ENCODE peak calls at places on chromosomes 11 and 22, in five cellular contexts. P, S, T, C and N are unnamed samples.

GRCh38 chr11:127274328-127274676 is 273.7 kb upstream of the KIRREL3 start:
- DNase-seq in P (no peak), S (no peak), T (no peak), C (no peak), N (no peak)

GRCh38 chr11:131681875-131682274 is 311.5 kb downstream of the NTM start:
- DNase-seq in P (no peak), S (no peak), T (no peak), C (no peak), N (no peak)

GRCh38 chr11:46382644-46383403 is 1.4 kb downstream of the MDK start:
- DNase-seq in P (no peak), S (peak), T (peak), C (peak), N (no peak)

GRCh38 chr11:108551653-108552462 is 41.7 kb downstream of the EXPH5 start:
- DNase-seq in P (no peak), S (no peak), T (peak), C (no peak), N (no peak)

GRCh38 chr11:78223320-78223954 is 34.7 kb downstream of the USP35 start:
- DNase-seq in P (no peak), S (no peak), T (no peak), C (no peak), N (no peak)

GRCh38 chr11:19437760-19438159 is 197.0 kb upstream of the E2F8 start:
- DNase-seq in P (peak), S (no peak), T (no peak), C (no peak), N (no peak)

GRCh38 chr11:41328324-41328723 is 131.1 kb downstream of the LRRC4C start:
- DNase-seq in P (no peak), S (no peak), T (no peak), C (no peak), N (no peak)

GRCh38 chr22:29380032-29380781 is 8.2 kb downstream of the AP1B1 start:
- DNase-seq in P (no peak), S (no peak), T (no peak), C (no peak), N (no peak)

GRCh38 chr11:133362156-133362555 is 170.1 kb downstream of the OPCML start:
- DNase-seq in P (no peak), S (no peak), T (no peak), C (no peak), N (no peak)

GRCh38 chr11:12281571-12282478 is 95.5 kb upstream of the PARVA start:
- DNase-seq in P (peak), S (peak), T (peak), C (peak), N (peak)

GRCh38 chr22:25881353-25881752 is 139.4 kb downstream of the MYO18B start:
- DNase-seq in P (no peak), S (no peak), T (no peak), C (no peak), N (no peak)

GRCh38 chr11:20949585-20949984 is 280.2 kb downstream of the NELL1 start:
- DNase-seq in P (no peak), S (no peak), T (no peak), C (no peak), N (no peak)

GRCh38 chr11:66848671-66849500 is 5.6 kb downstream of the RCE1 start:
- DNase-seq in P (no peak), S (no peak), T (no peak), C (no peak), N (no peak)

GRCh38 chr22:24315367-24315781 is 44.7 kb downstream of the SPECC1L start:
- DNase-seq in P (peak), S (no peak), T (no peak), C (no peak), N (no peak)

GRCh38 chr22:30312053-30312452 is 14.7 kb downstream of the TBC1D10A start:
- DNase-seq in P (no peak), S (no peak), T (no peak), C (no peak), N (no peak)

GRCh38 chr11:43905788-43906187 is 25.2 kb downstream of the ALKBH3 start:
- DNase-seq in P (no peak), S (no peak), T (no peak), C (no peak), N (no peak)

GRCh38 chr22:19626666-19627065 is 87.6 kb upstream of the SEPTIN5 start:
- DNase-seq in P (no peak), S (no peak), T (no peak), C (no peak), N (no peak)

GRCh38 chr11:115244314-115244713 is 259.9 kb downstream of the CADM1 start:
- DNase-seq in P (no peak), S (no peak), T (no peak), C (no peak), N (no peak)

GRCh38 chr11:132114185-132114584 is 743.8 kb downstream of the NTM start:
- DNase-seq in P (no peak), S (no peak), T (peak), C (peak), N (no peak)

GRCh38 chr11:1307998-1308744 is 1.3 kb downstream of the TOLLIP start:
- DNase-seq in P (no peak), S (no peak), T (no peak), C (no peak), N (no peak)

GRCh38 chr22:42202669-42203068 is 67.8 kb downstream of the TCF20 start:
- DNase-seq in P (peak), S (no peak), T (no peak), C (peak), N (peak)

GRCh38 chr11:116696381-116696941 is 76.3 kb downstream of the BUD13 start:
- DNase-seq in P (no peak), S (peak), T (no peak), C (peak), N (no peak)

DNA sequence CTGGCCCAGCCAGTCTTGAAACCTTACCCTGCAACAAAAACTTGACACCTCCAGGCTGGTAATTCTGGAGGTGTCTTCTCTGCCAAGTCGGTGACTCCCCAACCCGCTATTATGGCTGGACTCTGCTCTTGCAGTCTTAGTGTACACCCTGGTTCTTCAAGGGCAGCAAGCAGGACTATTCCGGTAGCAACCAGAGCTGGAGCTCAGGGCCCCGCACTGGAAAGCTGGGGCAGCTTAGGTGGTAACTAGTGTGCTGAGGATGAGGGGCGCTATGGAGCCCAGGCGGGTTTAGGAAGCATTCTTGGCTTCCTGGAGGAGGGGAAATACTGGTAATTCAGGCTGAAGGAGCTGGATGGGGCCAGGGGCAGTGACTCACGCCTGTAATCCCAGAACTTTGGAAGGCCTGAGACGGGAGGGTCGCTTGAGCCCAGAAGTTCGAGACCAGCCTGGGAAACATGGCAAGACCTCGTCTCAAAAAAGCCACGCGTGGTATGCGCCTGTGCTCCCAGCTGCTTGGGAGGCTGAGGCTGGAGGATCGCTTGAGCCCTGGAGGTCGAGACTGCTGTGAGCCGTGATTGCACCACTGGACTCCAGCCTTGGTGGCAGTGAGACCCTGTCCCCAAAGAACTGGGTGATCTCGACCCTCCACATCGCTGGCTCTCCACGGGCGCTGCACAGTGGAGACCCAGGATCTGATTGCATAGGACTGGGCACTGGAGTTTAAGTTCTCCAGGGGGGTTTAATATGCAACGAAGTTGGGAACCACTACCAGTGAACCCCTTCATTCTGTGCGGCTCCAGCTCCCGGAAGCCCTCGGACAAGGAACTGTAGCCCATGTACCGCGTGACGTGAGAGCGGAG is 10.6 kb upstream of the AIFM3 start:
- DNase-seq in P (no peak), S (peak), T (no peak), C (no peak), N (no peak)
- TF ChIP-seq CTCF in P (no peak), S (no peak), T (no peak), C (no peak), N (no peak)

GRCh38 chr11:33670250-33671011 is 30.2 kb downstream of the C11orf91 start:
- DNase-seq in P (no peak), S (no peak), T (no peak), C (peak), N (no peak)
- TF ChIP-seq CTCF in P (no peak), S (no peak), T (no peak), C (no peak), N (no peak)

DNA sequence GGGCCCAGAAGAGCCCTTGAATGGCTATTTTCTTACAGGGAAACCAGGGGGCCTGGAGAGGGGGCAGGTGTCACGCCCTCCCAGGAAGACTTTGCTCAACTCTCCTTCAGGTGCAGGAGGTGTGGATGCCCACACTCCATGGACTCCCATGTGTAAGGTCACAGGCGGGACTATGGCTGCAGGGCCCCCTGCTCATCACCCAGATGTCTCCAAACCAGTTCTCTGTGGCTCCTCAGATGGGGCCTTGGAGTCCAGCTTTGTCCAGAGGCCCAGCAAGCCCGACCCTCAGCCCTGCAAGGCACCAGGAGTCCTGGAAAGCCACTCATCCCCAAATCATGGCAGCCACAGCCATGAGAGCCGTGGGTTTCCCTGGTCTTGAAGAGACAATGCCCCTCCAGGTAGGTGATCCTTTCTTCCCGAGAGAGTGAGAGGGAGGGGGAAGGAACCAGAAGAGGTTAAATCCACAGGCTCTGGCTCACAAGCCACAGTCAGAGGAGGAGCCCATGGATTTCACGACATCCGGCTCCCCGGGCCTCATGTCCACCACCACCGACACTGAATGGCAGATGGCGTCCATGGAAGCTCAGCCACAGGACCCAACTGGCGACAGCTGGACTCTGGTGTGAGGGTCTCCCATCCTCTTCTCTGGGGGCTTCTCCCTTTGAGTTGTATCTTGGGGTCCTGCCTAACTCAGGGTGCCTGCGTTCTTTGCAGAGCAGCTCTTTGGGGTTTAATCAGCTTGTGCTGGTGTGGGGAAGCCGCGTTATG is 620.5 kb downstream of the BRD1 start:
- DNase-seq in P (no peak), S (no peak), T (no peak), C (no peak), N (no peak)
- TF ChIP-seq CTCF in P (no peak), S (no peak), T (no peak), C (no peak), N (no peak)

GRCh38 chr22:39364646-39365405 is 15.0 kb downstream of the SYNGR1 start:
- DNase-seq in P (no peak), S (no peak), T (no peak), C (no peak), N (no peak)
- TF ChIP-seq CTCF in P (no peak), S (no peak), T (no peak), C (no peak), N (no peak)

DNA sequence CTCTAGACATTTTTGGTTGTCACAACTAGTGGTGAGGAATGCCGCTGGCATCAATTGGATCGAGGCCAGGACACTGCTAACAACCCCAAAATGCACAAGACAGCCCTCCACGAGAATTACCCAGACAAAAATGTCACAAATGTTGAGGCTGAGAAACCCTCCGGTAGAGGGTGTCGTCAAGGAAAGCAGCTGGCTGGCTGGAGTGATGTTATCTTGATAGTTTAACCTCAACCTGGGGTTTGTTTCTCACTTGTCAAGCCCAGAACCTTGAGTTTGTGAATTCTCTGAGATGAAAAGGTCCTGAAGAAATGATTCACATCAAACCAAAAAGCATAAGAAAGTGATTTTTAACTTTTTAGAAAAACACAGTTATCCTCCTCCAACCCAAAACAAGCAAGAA is 21.1 kb upstream of the TMPRSS13 start:
- DNase-seq in P (no peak), S (no peak), T (no peak), C (peak), N (peak)
- TF ChIP-seq CTCF in P (no peak), S (no peak), T (no peak), C (peak), N (peak)

GRCh38 chr11:68842427-68843051 is 823 bp upstream of the CPT1A start:
- DNase-seq in P (no peak), S (no peak), T (no peak), C (no peak), N (no peak)
- TF ChIP-seq CTCF in P (no peak), S (no peak), T (no peak), C (no peak), N (no peak)